ENCODE peak calls at places on chromosomes 13 and 19, in seven cellular contexts. F, M, S, N, T, I and W are unnamed samples.
A peak's percentile ranks its signal among the peaks of the same experiment; 100 is the strongest.

GRCh38 chr19:35225951-35226350 is 2.6 kb downstream of the FAM187B start:
- DNase-seq in F (no peak), M (no peak), S (no peak), N (no peak), T (no peak), I (no peak), W (peak; percentile 35)

GRCh38 chr19:33812388-33813330 is 16.0 kb downstream of the KCTD15 start:
- DNase-seq in F (no peak), M (no peak), S (peak; percentile 46), N (no peak), T (no peak), I (no peak), W (peak; percentile 55)

GRCh38 chr13:49099513-49099877 is 120.6 kb upstream of the MLNR start:
- DNase-seq in F (no peak), M (no peak), S (no peak), N (no peak), T (no peak), I (no peak), W (no peak)

GRCh38 chr19:20051841-20052768 is 12.8 kb upstream of the ZNF682 start:
- DNase-seq in F (peak; percentile 95), M (peak; percentile 98), S (peak; percentile 96), N (peak; percentile 48), T (peak; percentile 98), I (peak; percentile 89), W (peak; percentile 96)

GRCh38 chr19:9937001-9937411 is 691 bp upstream of the OLFM2 start:
- DNase-seq in F (no peak), M (peak; percentile 53), S (no peak), N (no peak), T (no peak), I (no peak), W (no peak)

GRCh38 chr13:21318891-21319532 is 140.1 kb downstream of the ZDHHC20 start:
- DNase-seq in F (no peak), M (no peak), S (no peak), N (no peak), T (no peak), I (no peak), W (peak; percentile 63)

GRCh38 chr13:20192470-20193141 is at the start of gene GJB2:
- DNase-seq in F (no peak), M (peak; percentile 49), S (no peak), N (no peak), T (no peak), I (no peak), W (no peak)

GRCh38 chr19:57559008-57559403 is 657 bp downstream of the ZNF550 start:
- DNase-seq in F (peak; percentile 18), M (peak; percentile 58), S (peak; percentile 43), N (peak; percentile 46), T (no peak), I (no peak), W (no peak)

GRCh38 chr13:99376924-99377323 is 69.7 kb upstream of the GPR183 start:
- DNase-seq in F (no peak), M (no peak), S (no peak), N (peak; percentile 59), T (no peak), I (no peak), W (no peak)

GRCh38 chr19:45615795-45616708 is 14.0 kb upstream of the GPR4 start:
- DNase-seq in F (peak; percentile 70), M (peak; percentile 99), S (peak; percentile 84), N (peak; percentile 89), T (peak; percentile 48), I (no peak), W (peak; percentile 83)

GRCh38 chr19:45528149-45528743 is 21.0 kb downstream of the VASP start:
- DNase-seq in F (no peak), M (peak; percentile 73), S (no peak), N (no peak), T (no peak), I (no peak), W (no peak)

GRCh38 chr19:35554076-35554475 is 8.7 kb downstream of the TMEM147 start:
- DNase-seq in F (no peak), M (no peak), S (no peak), N (no peak), T (no peak), I (no peak), W (no peak)

GRCh38 chr13:101979825-101980224 is 422.0 kb downstream of the FGF14 start:
- DNase-seq in F (no peak), M (no peak), S (no peak), N (no peak), T (no peak), I (no peak), W (no peak)

GRCh38 chr13:60363288-60363687 is 33.7 kb upstream of the TDRD3 start:
- DNase-seq in F (no peak), M (no peak), S (no peak), N (no peak), T (no peak), I (no peak), W (no peak)

GRCh38 chr19:30790048-30790680 is 418.0 kb downstream of the ZNF536 start:
- DNase-seq in F (no peak), M (no peak), S (no peak), N (peak; percentile 9), T (no peak), I (no peak), W (no peak)

GRCh38 chr13:58979851-58980250 is 1183.9 kb downstream of the DIAPH3 start:
- DNase-seq in F (no peak), M (no peak), S (no peak), N (no peak), T (no peak), I (no peak), W (no peak)

GRCh38 chr19:918481-919156 is 1.5 kb downstream of the KISS1R start:
- DNase-seq in F (no peak), M (peak; percentile 39), S (no peak), N (peak; percentile 48), T (no peak), I (no peak), W (peak; percentile 65)

GRCh38 chr13:98856983-98857382 is 104.5 kb upstream of the SLC15A1 start:
- DNase-seq in F (no peak), M (no peak), S (no peak), N (peak; percentile 64), T (no peak), I (no peak), W (no peak)

GRCh38 chr19:45340899-45341453 is 426 bp downstream of the KLC3 start:
- DNase-seq in F (no peak), M (peak; percentile 18), S (no peak), N (no peak), T (no peak), I (no peak), W (no peak)

GRCh38 chr13:102902789-102903347 is 57.0 kb downstream of the ERCC5 start:
- DNase-seq in F (peak; percentile 22), M (no peak), S (no peak), N (peak; percentile 46), T (no peak), I (no peak), W (no peak)

GRCh38 chr19:54654447-54655321 is 8.1 kb upstream of the LILRB4 start:
- DNase-seq in F (no peak), M (no peak), S (no peak), N (no peak), T (no peak), I (no peak), W (no peak)

GRCh38 chr13:111912453-111912866 is 154.5 kb upstream of the SOX1 start:
- DNase-seq in F (no peak), M (no peak), S (no peak), N (peak; percentile 40), T (no peak), I (no peak), W (no peak)
- H3K4me3 ChIP-seq in F (no peak overlapping the region), M (no peak overlapping the region), S (no peak overlapping the region), N (no peak overlapping the region), T (no peak overlapping the region), I (no peak overlapping the region), W (no peak overlapping the region)

GRCh38 chr13:44230736-44231135 is 142.9 kb upstream of the SERP2 start:
- DNase-seq in F (no peak), M (no peak), S (no peak), N (peak; percentile 79), T (no peak), I (no peak), W (no peak)
- H3K4me3 ChIP-seq in F (no peak overlapping the region), M (no peak overlapping the region), S (no peak overlapping the region), N (no peak overlapping the region), T (no peak overlapping the region), I (no peak overlapping the region), W (no peak overlapping the region)

DNA sequence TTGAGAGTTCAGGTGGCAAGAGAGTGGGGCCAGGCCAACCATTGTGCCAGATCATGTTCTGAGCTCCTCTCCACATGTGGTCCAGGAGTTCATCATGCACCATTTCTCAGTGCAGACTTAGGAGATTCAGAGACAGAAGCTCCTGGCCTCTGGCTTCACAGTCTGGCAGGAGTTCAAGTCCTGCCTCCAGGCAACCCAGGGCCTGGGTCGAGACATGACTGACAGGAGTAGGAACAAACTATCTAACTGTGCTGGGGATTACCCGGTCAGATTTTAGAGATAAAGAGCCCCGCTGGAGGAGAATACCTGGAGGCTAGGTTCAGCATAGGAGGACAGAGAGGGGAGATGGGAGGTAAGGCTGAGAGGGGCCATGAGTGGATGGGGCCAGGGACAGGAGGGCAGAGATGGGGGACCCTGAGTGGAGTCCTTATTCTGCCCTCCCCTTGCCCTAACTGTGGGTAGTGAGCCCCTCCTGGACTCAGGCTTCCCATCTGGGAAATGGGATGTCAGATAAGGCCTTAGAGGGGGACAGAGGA is 906 bp upstream of the CYP4F11 start:
- DNase-seq in F (no peak), M (no peak), S (no peak), N (no peak), T (no peak), I (no peak), W (no peak)
- H3K4me3 ChIP-seq in F (no peak overlapping the region), M (no peak overlapping the region), S (no peak overlapping the region), N (no peak overlapping the region), T (no peak overlapping the region), I (no peak overlapping the region), W (no peak overlapping the region)

DNA sequence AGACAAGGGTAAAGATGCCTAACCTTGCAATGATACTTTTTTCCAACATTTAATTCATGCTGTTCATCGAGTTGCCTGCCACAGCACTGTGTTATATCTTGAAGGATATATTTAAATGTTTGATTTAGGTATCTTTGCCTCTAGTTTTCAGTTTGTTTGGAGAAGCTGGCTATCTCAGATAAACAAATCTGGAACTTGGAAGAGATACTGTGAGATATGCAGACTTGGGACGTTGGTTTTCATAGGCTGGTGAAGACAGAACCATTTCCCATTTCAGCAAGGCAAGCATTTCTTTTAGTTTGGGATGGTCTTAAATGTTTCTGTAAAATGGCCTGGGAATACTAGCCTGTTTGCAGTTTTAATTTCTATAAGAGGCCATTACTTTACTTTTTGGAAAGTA is 3.3 kb downstream of the RNASEH2B start:
- DNase-seq in F (no peak), M (no peak), S (no peak), N (no peak), T (no peak), I (no peak), W (no peak)
- H3K4me3 ChIP-seq in F (no peak overlapping the region), M (no peak overlapping the region), S (no peak overlapping the region), N (no peak overlapping the region), T (no peak overlapping the region), I (no peak overlapping the region), W (no peak overlapping the region)